ENCODE peak calls at places on chromosome 1, in ten cellular contexts. One of them, this sample, is unnamed.

GRCh38 chr1:48730164-48730864 is 46.4 kb downstream of the BEND5 start:
- DNase-seq in heart left ventricle: no peak
- DNase-seq in prostate gland: no peak
- DNase-seq in esophagus squamous epithelium: no peak
- DNase-seq in NB4: no peak
- DNase-seq in tibial nerve: no peak
- DNase-seq in body of pancreas: no peak
- DNase-seq in A549: no peak
- DNase-seq in IMR-90: no peak
- DNase-seq in GM12891: no peak
- DNase-seq in this sample: no peak

GRCh38 chr1:112935474-112936289 is 20.3 kb downstream of the SLC16A1 start:
- DNase-seq in heart left ventricle: no peak
- DNase-seq in prostate gland: no peak
- DNase-seq in esophagus squamous epithelium: no peak
- DNase-seq in NB4: peak
- DNase-seq in tibial nerve: no peak
- DNase-seq in body of pancreas: no peak
- DNase-seq in A549: peak
- DNase-seq in IMR-90: peak
- DNase-seq in GM12891: no peak
- DNase-seq in this sample: peak

GRCh38 chr1:30106125-30106524 is 617.3 kb downstream of the MATN1 start:
- DNase-seq in heart left ventricle: no peak
- DNase-seq in prostate gland: peak
- DNase-seq in esophagus squamous epithelium: no peak
- DNase-seq in NB4: peak
- DNase-seq in tibial nerve: no peak
- DNase-seq in body of pancreas: no peak
- DNase-seq in A549: peak
- DNase-seq in IMR-90: peak
- DNase-seq in GM12891: no peak
- DNase-seq in this sample: peak

GRCh38 chr1:87940410-87940809 is 611.7 kb downstream of the LMO4 start:
- DNase-seq in heart left ventricle: no peak
- DNase-seq in prostate gland: no peak
- DNase-seq in esophagus squamous epithelium: no peak
- DNase-seq in NB4: no peak
- DNase-seq in tibial nerve: no peak
- DNase-seq in body of pancreas: no peak
- DNase-seq in A549: peak
- DNase-seq in IMR-90: no peak
- DNase-seq in GM12891: no peak
- DNase-seq in this sample: no peak

GRCh38 chr1:22708777-22709176 is 1.9 kb upstream of the EPHB2 start:
- DNase-seq in heart left ventricle: no peak
- DNase-seq in prostate gland: no peak
- DNase-seq in esophagus squamous epithelium: no peak
- DNase-seq in NB4: no peak
- DNase-seq in tibial nerve: no peak
- DNase-seq in body of pancreas: no peak
- DNase-seq in A549: no peak
- DNase-seq in IMR-90: no peak
- DNase-seq in GM12891: no peak
- DNase-seq in this sample: no peak

GRCh38 chr1:218431476-218431875 is 86.3 kb downstream of the TGFB2 start:
- DNase-seq in heart left ventricle: no peak
- DNase-seq in prostate gland: no peak
- DNase-seq in esophagus squamous epithelium: no peak
- DNase-seq in NB4: no peak
- DNase-seq in tibial nerve: no peak
- DNase-seq in body of pancreas: no peak
- DNase-seq in A549: no peak
- DNase-seq in IMR-90: no peak
- DNase-seq in GM12891: no peak
- DNase-seq in this sample: no peak

GRCh38 chr1:26164036-26164927 is 4.5 kb downstream of the C1orf232 start:
- DNase-seq in heart left ventricle: peak
- DNase-seq in prostate gland: no peak
- DNase-seq in esophagus squamous epithelium: no peak
- DNase-seq in NB4: peak
- DNase-seq in tibial nerve: no peak
- DNase-seq in body of pancreas: peak
- DNase-seq in A549: peak
- DNase-seq in IMR-90: no peak
- DNase-seq in GM12891: peak
- DNase-seq in this sample: no peak

GRCh38 chr1:11654571-11655262 is at the start of gene FBXO44:
- DNase-seq in heart left ventricle: no peak
- DNase-seq in prostate gland: peak
- DNase-seq in esophagus squamous epithelium: no peak
- DNase-seq in NB4: no peak
- DNase-seq in tibial nerve: no peak
- DNase-seq in body of pancreas: peak
- DNase-seq in A549: no peak
- DNase-seq in IMR-90: no peak
- DNase-seq in GM12891: peak
- DNase-seq in this sample: peak

GRCh38 chr1:44425327-44426082 is 20.4 kb downstream of the RNF220 start:
- DNase-seq in heart left ventricle: no peak
- DNase-seq in prostate gland: no peak
- DNase-seq in esophagus squamous epithelium: no peak
- DNase-seq in NB4: no peak
- DNase-seq in tibial nerve: no peak
- DNase-seq in body of pancreas: no peak
- DNase-seq in A549: no peak
- DNase-seq in IMR-90: no peak
- DNase-seq in GM12891: no peak
- DNase-seq in this sample: no peak

GRCh38 chr1:111571987-111572386 is 47.6 kb upstream of the RAP1A start:
- DNase-seq in heart left ventricle: no peak
- DNase-seq in prostate gland: no peak
- DNase-seq in esophagus squamous epithelium: no peak
- DNase-seq in NB4: no peak
- DNase-seq in tibial nerve: no peak
- DNase-seq in body of pancreas: no peak
- DNase-seq in A549: no peak
- DNase-seq in IMR-90: peak
- DNase-seq in GM12891: no peak
- DNase-seq in this sample: no peak

GRCh38 chr1:203273206-203273868 is 32.0 kb upstream of the BTG2 start:
- DNase-seq in heart left ventricle: peak
- DNase-seq in prostate gland: peak
- DNase-seq in esophagus squamous epithelium: peak
- DNase-seq in NB4: peak
- DNase-seq in tibial nerve: peak
- DNase-seq in body of pancreas: peak
- DNase-seq in A549: peak
- DNase-seq in IMR-90: peak
- DNase-seq in GM12891: peak
- DNase-seq in this sample: peak
- TF ChIP-seq POLR2A in heart left ventricle: peak
- TF ChIP-seq POLR2A in prostate gland: peak
- TF ChIP-seq POLR2A in esophagus squamous epithelium: peak
- TF ChIP-seq POLR2A in NB4: no peak
- TF ChIP-seq POLR2A in tibial nerve: no peak
- TF ChIP-seq POLR2A in body of pancreas: peak
- TF ChIP-seq POLR2A in A549: no peak
- TF ChIP-seq POLR2A in IMR-90: no peak
- TF ChIP-seq POLR2A in GM12891: no peak
- TF ChIP-seq POLR2A in this sample: no peak

GRCh38 chr1:19811206-19811851 is 3.8 kb downstream of the RNF186 start:
- DNase-seq in heart left ventricle: no peak
- DNase-seq in prostate gland: no peak
- DNase-seq in esophagus squamous epithelium: no peak
- DNase-seq in NB4: peak
- DNase-seq in tibial nerve: no peak
- DNase-seq in body of pancreas: peak
- DNase-seq in A549: peak
- DNase-seq in IMR-90: peak
- DNase-seq in GM12891: peak
- DNase-seq in this sample: peak

GRCh38 chr1:19814681-19815503 is at the start of gene RNF186:
- DNase-seq in heart left ventricle: no peak
- DNase-seq in prostate gland: peak
- DNase-seq in esophagus squamous epithelium: no peak
- DNase-seq in NB4: no peak
- DNase-seq in tibial nerve: no peak
- DNase-seq in body of pancreas: peak
- DNase-seq in A549: no peak
- DNase-seq in IMR-90: no peak
- DNase-seq in GM12891: no peak
- DNase-seq in this sample: no peak

GRCh38 chr1:19814244-19814661 is 830 bp downstream of the RNF186 start:
- DNase-seq in heart left ventricle: no peak
- DNase-seq in prostate gland: no peak
- DNase-seq in esophagus squamous epithelium: no peak
- DNase-seq in NB4: no peak
- DNase-seq in tibial nerve: no peak
- DNase-seq in body of pancreas: peak
- DNase-seq in A549: no peak
- DNase-seq in IMR-90: no peak
- DNase-seq in GM12891: no peak
- DNase-seq in this sample: no peak

GRCh38 chr1:19813651-19813960 is 1.5 kb downstream of the RNF186 start:
- DNase-seq in heart left ventricle: no peak
- DNase-seq in prostate gland: no peak
- DNase-seq in esophagus squamous epithelium: no peak
- DNase-seq in NB4: no peak
- DNase-seq in tibial nerve: no peak
- DNase-seq in body of pancreas: no peak
- DNase-seq in A549: no peak
- DNase-seq in IMR-90: no peak
- DNase-seq in GM12891: no peak
- DNase-seq in this sample: no peak

GRCh38 chr1:19812875-19813650 is 2.0 kb downstream of the RNF186 start:
- DNase-seq in heart left ventricle: no peak
- DNase-seq in prostate gland: no peak
- DNase-seq in esophagus squamous epithelium: no peak
- DNase-seq in NB4: no peak
- DNase-seq in tibial nerve: no peak
- DNase-seq in body of pancreas: peak
- DNase-seq in A549: no peak
- DNase-seq in IMR-90: no peak
- DNase-seq in GM12891: no peak
- DNase-seq in this sample: no peak
- TF ChIP-seq POLR2A in heart left ventricle: no peak
- TF ChIP-seq POLR2A in prostate gland: no peak
- TF ChIP-seq POLR2A in esophagus squamous epithelium: no peak
- TF ChIP-seq POLR2A in NB4: no peak
- TF ChIP-seq POLR2A in tibial nerve: no peak
- TF ChIP-seq POLR2A in body of pancreas: no peak
- TF ChIP-seq POLR2A in A549: no peak
- TF ChIP-seq POLR2A in IMR-90: no peak
- TF ChIP-seq POLR2A in GM12891: no peak
- TF ChIP-seq POLR2A in this sample: no peak

DNA sequence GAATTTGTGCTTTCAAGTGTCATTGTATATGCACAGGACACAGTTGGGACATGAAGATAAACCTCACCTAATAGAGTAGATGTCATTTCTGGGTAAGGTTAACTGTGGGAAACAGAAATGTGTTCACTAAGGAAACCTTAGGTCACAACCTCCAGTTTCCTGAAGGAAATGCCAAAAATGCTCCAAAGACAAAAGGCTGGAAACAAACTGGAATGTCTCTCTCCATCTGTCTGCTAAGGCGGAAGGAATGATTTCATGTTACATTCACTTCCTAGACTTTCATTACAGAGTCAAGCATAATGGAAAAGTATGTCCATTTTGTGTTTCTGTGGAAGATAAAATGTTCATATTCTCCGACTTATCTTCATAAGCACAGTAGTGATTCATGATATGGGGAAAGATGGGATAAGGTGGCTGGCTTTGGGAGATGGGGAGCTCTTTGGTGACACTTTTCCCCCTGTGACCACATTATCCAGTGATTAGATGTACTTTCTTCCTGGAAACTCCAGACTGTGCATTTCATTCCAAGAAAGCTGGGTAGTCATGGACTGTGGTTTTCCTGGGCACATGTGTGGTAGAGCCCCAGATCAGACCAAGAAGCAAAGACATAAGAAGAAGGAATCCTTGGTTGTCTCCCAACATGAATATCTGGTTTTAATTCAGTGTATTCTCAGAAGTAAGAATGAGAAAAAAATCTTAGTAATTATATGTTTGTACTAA is 5.7 kb downstream of the S1PR1 start:
- DNase-seq in heart left ventricle: peak
- DNase-seq in prostate gland: no peak
- DNase-seq in esophagus squamous epithelium: no peak
- DNase-seq in NB4: no peak
- DNase-seq in tibial nerve: no peak
- DNase-seq in body of pancreas: no peak
- DNase-seq in A549: no peak
- DNase-seq in IMR-90: no peak
- DNase-seq in GM12891: no peak
- DNase-seq in this sample: no peak
- TF ChIP-seq POLR2A in heart left ventricle: no peak
- TF ChIP-seq POLR2A in prostate gland: no peak
- TF ChIP-seq POLR2A in esophagus squamous epithelium: no peak
- TF ChIP-seq POLR2A in NB4: no peak
- TF ChIP-seq POLR2A in tibial nerve: no peak
- TF ChIP-seq POLR2A in body of pancreas: no peak
- TF ChIP-seq POLR2A in A549: no peak
- TF ChIP-seq POLR2A in IMR-90: no peak
- TF ChIP-seq POLR2A in GM12891: peak
- TF ChIP-seq POLR2A in this sample: no peak

GRCh38 chr1:220921498-220921897 is 42.3 kb downstream of the HLX start:
- DNase-seq in heart left ventricle: no peak
- DNase-seq in prostate gland: no peak
- DNase-seq in esophagus squamous epithelium: no peak
- DNase-seq in NB4: no peak
- DNase-seq in tibial nerve: no peak
- DNase-seq in body of pancreas: no peak
- DNase-seq in A549: no peak
- DNase-seq in IMR-90: no peak
- DNase-seq in GM12891: no peak
- DNase-seq in this sample: no peak
- TF ChIP-seq POLR2A in heart left ventricle: no peak
- TF ChIP-seq POLR2A in prostate gland: no peak
- TF ChIP-seq POLR2A in esophagus squamous epithelium: no peak
- TF ChIP-seq POLR2A in NB4: no peak
- TF ChIP-seq POLR2A in tibial nerve: no peak
- TF ChIP-seq POLR2A in body of pancreas: no peak
- TF ChIP-seq POLR2A in A549: no peak
- TF ChIP-seq POLR2A in IMR-90: no peak
- TF ChIP-seq POLR2A in GM12891: no peak
- TF ChIP-seq POLR2A in this sample: no peak

This sample was measured in erythroblast.